ENCODE peak calls at places on chromosomes 7 and 10, in five cellular contexts. F, U, J, Z and W are unnamed samples.

GRCh38 chr7:22087861-22088260 is 142.2 kb upstream of the CDCA7L start:
- DNase-seq in J (no peak), Z (no peak), F (no peak), U (no peak), W (no peak)

GRCh38 chr7:3787717-3788311 is 486.8 kb downstream of the SDK1 start:
- DNase-seq in U (no peak), Z (no peak), J (no peak), F (peak), W (no peak)

GRCh38 chr10:22333167-22333566 is 12.1 kb upstream of the SPAG6 start:
- DNase-seq in J (no peak), F (no peak), U (no peak), Z (no peak), W (no peak)

GRCh38 chr7:39618868-39619267 is 4.5 kb upstream of the RALA start:
- DNase-seq in U (no peak), Z (no peak), J (no peak), F (no peak), W (no peak)

GRCh38 chr10:1628757-1629156 is 108.6 kb downstream of the ADARB2 start:
- DNase-seq in U (no peak), F (no peak), Z (no peak), J (no peak), W (no peak)

GRCh38 chr10:46525177-46525823 is 31.2 kb downstream of the GPRIN2 start:
- DNase-seq in J (no peak), U (no peak), F (peak), Z (no peak), W (peak)

GRCh38 chr7:130878785-130879184 is 144.8 kb upstream of the KLF14 start:
- DNase-seq in F (no peak), J (no peak), Z (no peak), U (no peak), W (peak)

GRCh38 chr10:62626817-62627216 is 177.7 kb upstream of the ADO start:
- DNase-seq in F (peak), Z (peak), J (no peak), U (no peak), W (no peak)

GRCh38 chr7:150356265-150356897 is 12.2 kb upstream of the REPIN1 start:
- DNase-seq in F (peak), J (no peak), U (no peak), Z (peak), W (peak)

GRCh38 chr7:31893365-31893764 is 176.8 kb downstream of the PDE1C start:
- DNase-seq in J (no peak), U (no peak), F (no peak), Z (no peak), W (no peak)

GRCh38 chr7:47509571-47509970 is 72.3 kb downstream of the TNS3 start:
- DNase-seq in U (no peak), F (no peak), Z (no peak), J (no peak), W (no peak)

GRCh38 chr10:112313234-112313633 is 30.0 kb downstream of the TECTB start:
- DNase-seq in Z (no peak), U (no peak), F (no peak), J (no peak), W (no peak)

GRCh38 chr7:101519324-101520017 is 109.6 kb downstream of the MYL10 start:
- DNase-seq in J (no peak), U (no peak), F (peak), Z (no peak), W (peak)

GRCh38 chr10:115985696-115986095 is 287.3 kb downstream of the GFRA1 start:
- DNase-seq in Z (no peak), F (peak), U (no peak), J (no peak), W (peak)

GRCh38 chr10:5559642-5560141 is 34.9 kb downstream of the CALML3 start:
- DNase-seq in U (no peak), Z (no peak), J (no peak), F (peak), W (peak)

GRCh38 chr10:73906524-73907447 is 4.1 kb upstream of the PLAU start:
- DNase-seq in J (peak), U (peak), Z (peak), F (peak), W (peak)

GRCh38 chr7:87507446-87507845 is 32.0 kb upstream of the ABCB4 start:
- DNase-seq in Z (peak), U (no peak), F (no peak), J (no peak), W (peak)

GRCh38 chr7:131011976-131012375 is 278.0 kb upstream of the KLF14 start:
- DNase-seq in Z (no peak), J (no peak), F (peak), U (no peak), W (peak)

GRCh38 chr10:4990217-4990616 is 13.4 kb downstream of the AKR1C2 start:
- DNase-seq in U (no peak), J (no peak), F (no peak), Z (no peak), W (no peak)

GRCh38 chr7:139106959-139107358 is 2.6 kb downstream of the ZC3HAV1 start:
- DNase-seq in U (no peak), Z (no peak), F (no peak), J (no peak), W (no peak)

GRCh38 chr7:139109983-139110411 is 477 bp upstream of the ZC3HAV1 start:
- DNase-seq in Z (no peak), U (peak), J (no peak), F (no peak), W (peak)

GRCh38 chr7:139111147-139111546 is 1.6 kb upstream of the ZC3HAV1 start:
- DNase-seq in J (no peak), F (no peak), Z (no peak), U (no peak), W (no peak)

GRCh38 chr7:139109188-139109982 is at the start of gene ZC3HAV1:
- DNase-seq in U (peak), J (peak), Z (peak), F (peak), W (peak)

GRCh38 chr7:139108256-139109187 is 998 bp downstream of the ZC3HAV1 start:
- DNase-seq in Z (peak), U (no peak), J (peak), F (peak), W (peak)
- TF ChIP-seq CTCF in Z (peak), U (no peak), J (no peak), F (peak), W (peak)

GRCh38 chr7:120991570-120991969 is 3.1 kb downstream of the CPED1 start:
- DNase-seq in J (no peak), U (no peak), Z (no peak), F (peak), W (peak)

GRCh38 chr7:120988591-120989299 is at the start of gene CPED1:
- DNase-seq in F (peak), U (no peak), Z (peak), J (peak), W (peak)

GRCh38 chr7:120989571-120990220 is 1.2 kb downstream of the CPED1 start:
- DNase-seq in U (no peak), Z (no peak), J (peak), F (peak), W (peak)

GRCh38 chr7:120991133-120991532 is 2.6 kb downstream of the CPED1 start:
- DNase-seq in J (no peak), U (no peak), F (no peak), Z (no peak), W (no peak)

GRCh38 chr7:120990468-120991118 is 2.1 kb downstream of the CPED1 start:
- DNase-seq in F (peak), J (no peak), Z (no peak), U (no peak), W (peak)
- H3K4me3 ChIP-seq in F (peak), J (peak), Z (no peak), U (peak), W (peak)

GRCh38 chr7:159115601-159116501 is 28.8 kb downstream of the VIPR2 start:
- DNase-seq in F (no peak), Z (no peak), J (no peak), U (no peak), W (no peak)
- TF ChIP-seq CTCF in F (no peak), Z (no peak), J (peak), U (no peak), W (no peak)

DNA sequence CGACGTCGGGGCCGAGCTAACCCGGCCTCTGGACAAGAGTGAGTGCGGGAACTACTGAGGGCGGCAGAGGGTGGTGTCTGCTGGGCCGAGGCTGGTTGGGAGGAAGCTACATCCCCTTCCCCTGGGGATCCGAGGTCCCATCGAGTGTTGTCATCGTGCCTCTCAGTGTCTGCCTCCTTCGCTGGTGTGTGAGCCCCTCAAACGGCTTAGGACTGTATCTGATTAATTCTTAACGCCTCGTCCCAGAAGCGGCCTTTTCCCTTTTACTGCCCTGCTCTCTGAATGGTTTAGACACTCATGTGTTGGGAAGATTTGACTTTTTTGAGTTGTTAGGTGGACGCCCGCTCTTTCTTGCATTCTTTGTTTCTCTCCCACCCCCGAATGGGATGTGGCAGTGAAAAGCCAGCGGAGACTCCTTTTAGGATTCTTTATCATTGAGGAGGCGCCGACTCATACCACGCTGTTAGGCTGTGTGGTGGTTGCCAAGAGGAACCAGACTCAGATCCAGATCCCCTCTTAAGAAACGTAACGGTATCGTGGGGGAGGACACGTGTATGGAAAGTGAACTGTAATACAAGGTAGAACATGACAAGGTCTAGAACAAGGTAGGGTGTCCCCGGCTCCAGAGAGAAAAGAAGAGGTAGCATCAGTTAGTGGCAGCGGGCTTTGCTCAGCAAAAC is 631 bp downstream of the SUPV3L1 start:
- DNase-seq in Z (peak), F (peak), J (no peak), U (no peak), W (peak)
- H3K4me3 ChIP-seq in Z (peak), F (peak), J (peak), U (peak), W (peak)